ENCODE peak calls at places on chromosomes 1 and 21, in six cellular contexts. Y is H1, T is IMR-90, S is H9, D is neuronal stem cell, L is mesenchymal stem cell. X is an unnamed sample.

GRCh38 chr1:1778827-1779675 is 781 bp upstream of the NADK start:
- DNase-seq in Y (peak), L (peak), S (peak), D (peak), T (no peak), X (peak)

GRCh38 chr1:66999640-67000400 is 54.1 kb downstream of the SLC35D1 start:
- DNase-seq in L (peak), Y (no peak), S (no peak), T (no peak), D (no peak), X (peak)

GRCh38 chr21:46324390-46325072 is 575 bp downstream of the PCNT start:
- DNase-seq in D (peak), Y (peak), S (peak), T (peak), L (peak), X (peak)

GRCh38 chr1:26941311-26941710 is 19.0 kb downstream of the KDF1 start:
- DNase-seq in D (no peak), Y (no peak), S (no peak), L (no peak), T (no peak), X (no peak)

GRCh38 chr1:172628416-172628815 is 30.5 kb upstream of the FASLG start:
- DNase-seq in Y (no peak), D (no peak), L (peak), T (peak), S (no peak), X (no peak)

GRCh38 chr1:53334312-53334711 is 6.4 kb upstream of the LRP8 start:
- DNase-seq in S (peak), Y (no peak), T (no peak), D (no peak), L (no peak), X (no peak)

GRCh38 chr1:17176306-17177061 is 28.4 kb upstream of the PADI1 start:
- DNase-seq in T (no peak), Y (no peak), L (no peak), S (no peak), D (no peak), X (no peak)

GRCh38 chr1:222909586-222909985 is 94.7 kb downstream of the DISP1 start:
- DNase-seq in D (no peak), L (peak), Y (no peak), S (no peak), T (peak), X (peak)

GRCh38 chr1:207815913-207816312 is 64.1 kb downstream of the CD46 start:
- DNase-seq in L (peak), S (no peak), T (peak), Y (no peak), D (no peak), X (no peak)

GRCh38 chr21:15272591-15272990 is 207.8 kb upstream of the NRIP1 start:
- DNase-seq in L (no peak), Y (no peak), T (no peak), D (no peak), S (no peak), X (no peak)

GRCh38 chr1:74785944-74786343 is 53.0 kb downstream of the TYW3 start:
- DNase-seq in S (no peak), L (no peak), T (no peak), D (no peak), Y (no peak), X (no peak)

GRCh38 chr1:111864862-111865261 is 109.2 kb downstream of the DDX20 start:
- DNase-seq in Y (no peak), T (no peak), S (no peak), L (no peak), D (no peak), X (peak)

GRCh38 chr1:92259350-92259749 is 39.4 kb downstream of the GLMN start:
- DNase-seq in S (no peak), D (no peak), L (no peak), Y (no peak), T (peak), X (no peak)

GRCh38 chr1:25443030-25443699 is 12.5 kb downstream of the MACO1 start:
- DNase-seq in T (no peak), S (no peak), L (no peak), D (no peak), Y (no peak), X (no peak)

GRCh38 chr1:248817065-248817464 is 8.7 kb downstream of the SH3BP5L start:
- DNase-seq in D (no peak), T (no peak), Y (no peak), S (no peak), L (no peak), X (no peak)

GRCh38 chr1:76868154-76868882 is 1.0 kb downstream of the ST6GALNAC5 start:
- DNase-seq in S (peak), L (peak), Y (no peak), D (peak), T (peak), X (peak)

GRCh38 chr1:228463559-228464455 is 23.4 kb upstream of the RNF187 start:
- DNase-seq in S (peak), T (peak), D (no peak), L (peak), Y (no peak), X (peak)

GRCh38 chr21:35882791-35883240 is 177.5 kb downstream of the SETD4 start:
- DNase-seq in S (no peak), L (no peak), D (no peak), Y (no peak), T (peak), X (no peak)

GRCh38 chr1:246801241-246802020 is 77.2 kb downstream of the SCCPDH start:
- DNase-seq in Y (no peak), L (no peak), S (no peak), D (no peak), T (peak), X (no peak)

GRCh38 chr1:215151841-215152240 is 69.3 kb downstream of the KCNK2 start:
- DNase-seq in L (no peak), S (no peak), D (no peak), T (no peak), Y (no peak), X (no peak)

GRCh38 chr1:15761729-15762128 is 3.1 kb downstream of the FBLIM1 start:
- DNase-seq in S (no peak), L (no peak), Y (no peak), T (no peak), D (no peak), X (no peak)

GRCh38 chr1:15758537-15758936 is at the start of gene FBLIM1:
- DNase-seq in T (no peak), S (peak), D (no peak), L (no peak), Y (no peak), X (peak)

GRCh38 chr1:15758953-15759661 is 512 bp downstream of the FBLIM1 start:
- DNase-seq in D (no peak), Y (no peak), L (peak), S (no peak), T (no peak), X (no peak)

GRCh38 chr1:15762546-15762945 is 4.0 kb downstream of the FBLIM1 start:
- DNase-seq in Y (no peak), T (no peak), S (peak), L (no peak), D (no peak), X (peak)

GRCh38 chr1:15760520-15761211 is 2.1 kb downstream of the FBLIM1 start:
- DNase-seq in T (peak), D (no peak), S (peak), L (peak), Y (no peak), X (peak)
- H2BK5ac ChIP-seq in T (peak), D (no peak), S (no peak), L (no peak), Y (peak), X (peak)

DNA sequence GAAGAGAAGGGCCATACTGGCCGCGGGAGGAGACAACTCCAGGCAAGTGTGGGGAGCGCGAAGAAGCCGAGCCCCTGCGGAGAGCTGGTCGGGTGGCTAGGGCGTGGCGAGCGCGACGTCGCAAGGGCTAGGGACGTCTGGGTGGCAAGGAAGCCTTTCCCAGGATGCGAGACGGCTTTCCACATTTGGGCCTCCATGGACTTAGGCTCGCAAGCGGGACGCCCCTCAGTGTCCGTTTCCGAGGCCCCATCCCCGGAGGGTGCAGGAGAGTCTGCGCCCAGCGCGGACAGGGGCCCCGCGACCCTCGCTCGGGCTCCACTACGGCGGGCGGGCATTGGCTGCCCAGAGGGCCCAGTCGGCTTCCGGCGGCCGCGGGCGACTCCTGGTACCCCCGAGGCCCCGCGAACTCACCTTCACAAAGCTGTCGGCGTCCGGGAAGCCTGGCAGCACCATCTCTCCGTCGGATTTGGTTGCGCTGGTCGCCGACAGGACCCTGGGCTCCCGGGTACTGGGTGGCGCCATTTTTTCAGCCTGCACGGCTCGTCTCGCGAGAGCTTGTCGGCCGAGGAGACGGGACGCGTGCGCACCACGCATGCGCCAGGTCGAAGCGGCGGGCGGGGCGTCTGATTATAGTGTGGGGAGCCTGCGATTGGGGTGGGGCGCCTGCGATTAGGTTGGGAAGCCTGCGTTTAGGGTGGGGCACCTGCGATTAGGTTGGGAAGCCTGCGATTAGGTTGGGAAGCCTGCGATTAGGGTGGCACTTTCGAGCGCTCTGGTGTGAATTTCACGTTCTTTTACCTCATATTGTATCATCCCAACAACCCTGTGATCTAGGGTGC is at the start of gene EXOSC10:
- DNase-seq in S (peak), T (peak), D (peak), Y (peak), L (peak), X (peak)
- H2BK5ac ChIP-seq in S (no peak), T (peak), D (peak), Y (peak), L (no peak), X (peak)

GRCh38 chr1:117336087-117336817 is 31.0 kb upstream of the MAN1A2 start:
- DNase-seq in Y (no peak), D (no peak), T (peak), S (no peak), L (no peak), X (no peak)
- H2BK5ac ChIP-seq in Y (no peak), D (no peak), T (no peak), S (no peak), L (no peak), X (no peak)

GRCh38 chr21:43657355-43658093 is 1.8 kb downstream of the HSF2BP start:
- DNase-seq in L (no peak), T (no peak), Y (no peak), S (no peak), D (no peak), X (no peak)
- H2BK5ac ChIP-seq in L (no peak), T (no peak), Y (no peak), S (no peak), D (peak), X (no peak)

GRCh38 chr1:94237291-94238226 is at the start of gene ARHGAP29:
- DNase-seq in Y (no peak), T (peak), D (peak), L (peak), S (peak), X (peak)
- H2BK5ac ChIP-seq in Y (no peak), T (peak), D (peak), L (peak), S (no peak), X (no peak)

DNA sequence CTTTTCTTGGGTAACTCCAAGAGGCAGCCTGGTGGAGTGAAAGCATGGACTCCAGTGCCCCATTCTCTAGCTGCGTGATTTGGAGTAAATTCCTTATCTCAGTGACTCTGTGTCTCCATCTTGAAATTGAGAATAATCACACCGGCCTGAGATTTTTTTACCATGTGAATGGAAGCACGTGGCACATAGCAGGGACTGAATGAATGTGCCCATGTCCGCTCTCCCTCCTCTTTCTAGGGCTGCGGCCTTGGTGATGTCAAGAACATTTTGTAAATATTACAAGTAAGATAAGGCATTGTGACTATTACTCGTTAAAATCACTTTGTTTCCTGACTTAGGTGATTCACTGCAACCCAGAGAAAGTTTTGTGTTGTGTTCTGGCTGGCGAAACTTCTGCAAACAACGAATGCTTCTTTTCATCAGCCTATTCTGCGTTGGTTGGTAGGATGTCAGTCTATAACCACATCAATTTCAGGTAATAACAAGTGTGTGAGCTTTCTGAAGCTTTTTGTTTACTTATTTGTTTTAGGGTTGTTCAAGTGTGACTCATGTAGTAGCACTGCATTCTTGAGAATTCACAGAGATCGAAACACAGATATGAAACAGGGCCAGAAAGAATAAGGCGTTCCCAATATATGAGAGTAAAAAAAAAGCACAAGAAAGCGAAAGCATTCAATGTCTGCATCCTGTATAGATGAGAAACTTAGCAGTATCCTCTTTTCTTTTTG is 135.7 kb upstream of the SLC45A1 start:
- DNase-seq in S (no peak), Y (no peak), D (no peak), L (peak), T (peak), X (peak)
- H2BK5ac ChIP-seq in S (no peak), Y (no peak), D (no peak), L (no peak), T (no peak), X (no peak)

DNA sequence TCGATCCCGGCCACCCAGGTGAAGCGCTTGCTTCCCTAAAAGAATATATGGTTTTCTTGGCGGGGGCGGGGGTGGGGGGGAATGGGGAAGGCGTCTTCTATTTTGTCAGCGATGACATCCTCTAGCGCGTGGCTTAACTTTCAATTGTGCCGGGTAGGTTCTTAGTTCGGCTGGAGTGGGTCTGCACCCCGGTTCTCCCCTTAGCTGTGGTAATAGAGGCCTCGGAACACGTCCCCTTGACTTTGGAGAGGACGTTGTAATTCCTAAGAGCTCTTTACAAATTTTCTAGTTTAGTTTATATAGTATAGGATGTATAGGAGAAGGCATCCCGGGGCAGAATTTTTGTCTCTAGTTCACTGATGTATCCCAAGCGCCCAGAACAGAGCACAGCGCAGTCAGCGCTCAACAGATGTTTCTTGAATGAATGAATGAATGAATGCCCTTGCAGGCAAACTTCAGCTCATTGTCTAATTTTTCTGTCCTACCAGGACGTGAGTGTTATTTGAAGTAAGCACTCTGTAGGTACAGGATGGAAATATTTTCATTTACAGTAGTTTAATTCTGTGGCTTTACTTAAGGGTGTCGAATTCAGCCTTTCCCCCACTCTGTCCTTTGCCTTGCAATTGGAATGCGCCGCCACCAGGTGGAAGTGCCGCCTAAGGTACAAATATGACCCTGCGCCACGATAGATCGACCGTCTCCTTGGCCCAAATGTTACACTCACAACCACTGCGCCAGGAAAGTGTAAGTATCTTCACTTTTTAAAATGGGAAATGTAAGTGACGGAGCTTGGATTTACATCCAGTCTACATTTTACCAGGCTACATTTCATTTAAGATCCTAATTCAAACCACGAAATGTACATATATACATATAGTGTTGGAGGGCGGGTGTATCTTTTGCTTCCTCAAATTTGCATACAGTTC is 794 bp upstream of the MRPL39 start:
- DNase-seq in T (peak), Y (peak), D (peak), S (peak), L (peak), X (peak)
- H2BK5ac ChIP-seq in T (no peak), Y (no peak), D (no peak), S (no peak), L (peak), X (no peak)

GRCh38 chr1:5854754-5855153 is 137.5 kb downstream of the NPHP4 start:
- DNase-seq in T (no peak), D (no peak), S (no peak), Y (no peak), L (no peak), X (no peak)
- H2BK5ac ChIP-seq in T (no peak), D (no peak), S (no peak), Y (no peak), L (no peak), X (no peak)

GRCh38 chr1:209825591-209826433 is 2.0 kb upstream of the UTP25 start:
- DNase-seq in T (no peak), S (no peak), D (no peak), L (no peak), Y (no peak), X (no peak)

GRCh38 chr1:209831615-209832014 is 3.8 kb downstream of the UTP25 start:
- DNase-seq in T (peak), Y (no peak), S (no peak), L (no peak), D (no peak), X (no peak)

GRCh38 chr1:209829716-209830115 is 1.9 kb downstream of the UTP25 start:
- DNase-seq in D (no peak), Y (no peak), T (peak), S (no peak), L (no peak), X (no peak)

GRCh38 chr1:209830722-209831121 is 3.0 kb downstream of the UTP25 start:
- DNase-seq in Y (no peak), D (no peak), T (no peak), S (no peak), L (no peak), X (no peak)

DNA sequence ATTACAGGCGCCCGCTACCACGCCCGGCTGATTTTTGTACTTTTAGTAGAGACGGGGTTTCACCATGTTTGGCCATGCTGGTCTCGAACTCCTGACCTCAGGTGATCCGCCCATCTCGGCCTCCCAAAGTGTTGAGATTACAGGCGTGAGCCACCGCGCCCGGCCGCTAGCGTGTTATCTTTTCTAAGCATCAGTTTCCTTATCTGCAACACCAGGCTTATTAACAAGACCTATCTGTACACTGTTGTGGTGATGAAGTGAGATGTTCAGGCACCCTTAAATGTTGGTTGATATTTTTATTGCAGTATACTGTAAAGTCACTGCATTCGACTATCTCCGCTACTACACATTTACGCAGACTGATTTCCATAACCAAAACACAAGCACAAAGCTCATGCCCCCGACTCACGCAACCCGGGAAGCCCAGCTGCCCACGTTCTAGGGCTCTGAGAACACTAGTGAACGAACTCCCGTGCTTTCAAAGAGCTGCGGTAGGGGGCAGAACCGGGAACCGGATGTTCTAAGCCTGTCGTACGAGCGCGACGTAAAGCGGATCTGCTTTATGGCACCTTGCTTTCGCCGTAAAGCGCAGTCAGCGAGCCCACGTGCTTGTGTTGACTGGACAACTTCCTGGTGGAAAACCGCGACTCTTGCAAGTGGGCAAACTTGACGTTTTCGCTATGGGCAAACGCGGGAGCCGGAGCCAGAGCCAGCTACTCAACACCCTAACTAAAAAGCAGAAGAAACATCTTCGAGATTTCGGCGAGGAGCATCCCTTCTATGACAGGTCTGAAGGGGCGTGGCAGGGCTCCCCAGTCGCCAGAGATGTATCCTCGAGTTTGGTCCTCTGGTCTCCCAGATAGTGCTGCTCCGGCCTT is at the start of gene UTP25:
- DNase-seq in D (peak), Y (peak), L (peak), T (peak), S (peak), X (peak)
- H2BK5ac ChIP-seq in D (no peak), Y (no peak), L (no peak), T (peak), S (no peak), X (no peak)

X was measured in mesendoderm.